ENCODE peak calls at places on chromosomes 3 and 15, in nine cellular contexts. One of them, this sample, is unnamed.

GRCh38 chr3:31377045-31377642 is 155.6 kb upstream of the STT3B start:
- DNase-seq in astrocyte: peak; percentile 91
- DNase-seq in breast epithelium: no peak
- DNase-seq in uterus: no peak
- DNase-seq in EH: peak; percentile 64
- DNase-seq in NCI-H524: no peak
- DNase-seq in activated B cell treated with CpG ODN at 0.5 μM for 24 hours: no peak
- DNase-seq in activated CD8-positive, alpha-beta memory T cell treated with anti-CD3 and anti-CD28 coated beads for 4 hours: peak; percentile 2
- DNase-seq in neuronal stem cell: no peak
- DNase-seq in this sample: no peak

GRCh38 chr3:16511561-16512434 is 1.7 kb downstream of the RFTN1 start:
- DNase-seq in EH: peak; percentile 89
- DNase-seq in breast epithelium: no peak
- DNase-seq in activated CD8-positive, alpha-beta memory T cell treated with anti-CD3 and anti-CD28 coated beads for 4 hours: peak; percentile 59
- DNase-seq in NCI-H524: peak; percentile 64
- DNase-seq in astrocyte: peak; percentile 89
- DNase-seq in uterus: peak; percentile 63
- DNase-seq in neuronal stem cell: no peak
- DNase-seq in activated B cell treated with CpG ODN at 0.5 μM for 24 hours: peak; percentile 64
- DNase-seq in this sample: peak; percentile 45

GRCh38 chr3:182861345-182861744 is 68.0 kb downstream of the ATP11B start:
- DNase-seq in astrocyte: peak; percentile 8
- DNase-seq in neuronal stem cell: no peak
- DNase-seq in uterus: no peak
- DNase-seq in activated B cell treated with CpG ODN at 0.5 μM for 24 hours: no peak
- DNase-seq in EH: no peak
- DNase-seq in breast epithelium: no peak
- DNase-seq in activated CD8-positive, alpha-beta memory T cell treated with anti-CD3 and anti-CD28 coated beads for 4 hours: no peak
- DNase-seq in NCI-H524: no peak
- DNase-seq in this sample: no peak

GRCh38 chr3:126956866-126957650 is 25.9 kb upstream of the PLXNA1 start:
- DNase-seq in astrocyte: no peak
- DNase-seq in activated CD8-positive, alpha-beta memory T cell treated with anti-CD3 and anti-CD28 coated beads for 4 hours: no peak
- DNase-seq in EH: no peak
- DNase-seq in uterus: no peak
- DNase-seq in breast epithelium: peak; percentile 48
- DNase-seq in neuronal stem cell: no peak
- DNase-seq in activated B cell treated with CpG ODN at 0.5 μM for 24 hours: no peak
- DNase-seq in NCI-H524: no peak
- DNase-seq in this sample: no peak

GRCh38 chr3:119456469-119456868 is 6.9 kb downstream of the TMEM39A start:
- DNase-seq in astrocyte: no peak
- DNase-seq in uterus: no peak
- DNase-seq in EH: no peak
- DNase-seq in breast epithelium: no peak
- DNase-seq in neuronal stem cell: no peak
- DNase-seq in activated CD8-positive, alpha-beta memory T cell treated with anti-CD3 and anti-CD28 coated beads for 4 hours: no peak
- DNase-seq in activated B cell treated with CpG ODN at 0.5 μM for 24 hours: no peak
- DNase-seq in NCI-H524: no peak
- DNase-seq in this sample: no peak

GRCh38 chr15:73005032-73005431 is 47.2 kb upstream of the NEO1 start:
- DNase-seq in activated CD8-positive, alpha-beta memory T cell treated with anti-CD3 and anti-CD28 coated beads for 4 hours: no peak
- DNase-seq in EH: no peak
- DNase-seq in astrocyte: no peak
- DNase-seq in NCI-H524: no peak
- DNase-seq in breast epithelium: no peak
- DNase-seq in uterus: no peak
- DNase-seq in activated B cell treated with CpG ODN at 0.5 μM for 24 hours: no peak
- DNase-seq in neuronal stem cell: no peak
- DNase-seq in this sample: no peak

GRCh38 chr3:13688034-13688433 is 139.1 kb downstream of the FBLN2 start:
- DNase-seq in uterus: no peak
- DNase-seq in activated B cell treated with CpG ODN at 0.5 μM for 24 hours: no peak
- DNase-seq in EH: no peak
- DNase-seq in astrocyte: no peak
- DNase-seq in breast epithelium: no peak
- DNase-seq in NCI-H524: no peak
- DNase-seq in activated CD8-positive, alpha-beta memory T cell treated with anti-CD3 and anti-CD28 coated beads for 4 hours: no peak
- DNase-seq in neuronal stem cell: no peak
- DNase-seq in this sample: no peak

GRCh38 chr3:178435575-178435974 is 100.7 kb upstream of the KCNMB2 start:
- DNase-seq in breast epithelium: no peak
- DNase-seq in astrocyte: no peak
- DNase-seq in NCI-H524: no peak
- DNase-seq in neuronal stem cell: no peak
- DNase-seq in uterus: no peak
- DNase-seq in activated B cell treated with CpG ODN at 0.5 μM for 24 hours: no peak
- DNase-seq in activated CD8-positive, alpha-beta memory T cell treated with anti-CD3 and anti-CD28 coated beads for 4 hours: no peak
- DNase-seq in EH: no peak
- DNase-seq in this sample: no peak

GRCh38 chr3:152436707-152437615 is 168.2 kb downstream of the MBNL1 start:
- DNase-seq in neuronal stem cell: no peak
- DNase-seq in activated CD8-positive, alpha-beta memory T cell treated with anti-CD3 and anti-CD28 coated beads for 4 hours: no peak
- DNase-seq in activated B cell treated with CpG ODN at 0.5 μM for 24 hours: no peak
- DNase-seq in breast epithelium: no peak
- DNase-seq in EH: peak; percentile 61
- DNase-seq in astrocyte: no peak
- DNase-seq in uterus: no peak
- DNase-seq in NCI-H524: no peak
- DNase-seq in this sample: no peak